ENCODE peak calls at places on chromosomes 13 and 19, in seven cellular contexts. E, J, V, O, Y, C and R are unnamed samples.

GRCh38 chr13:22012676-22013075 is 341.8 kb downstream of the FGF9 start:
- DNase-seq in Y (no peak), E (no peak), C (no peak), V (no peak), O (no peak), J (no peak), R (no peak)

GRCh38 chr19:43662487-43662886 is 7.5 kb downstream of the PLAUR start:
- DNase-seq in E (no peak), Y (peak; percentile 41), V (no peak), O (peak; percentile 36), C (no peak), J (peak; percentile 38), R (peak; percentile 39)

GRCh38 chr13:29428310-29428991 is 167.0 kb downstream of the SLC7A1 start:
- DNase-seq in E (peak; percentile 6), C (no peak), J (no peak), O (peak; percentile 68), Y (no peak), V (peak; percentile 25), R (no peak)

GRCh38 chr13:33927315-33927714 is 109.4 kb downstream of the RFC3 start:
- DNase-seq in J (no peak), Y (no peak), E (no peak), C (no peak), O (no peak), V (no peak), R (no peak)

GRCh38 chr19:48858984-48859710 is 9.3 kb downstream of the PLEKHA4 start:
- DNase-seq in O (no peak), J (peak; percentile 95), Y (no peak), E (no peak), C (no peak), V (no peak), R (peak; percentile 76)

GRCh38 chr13:39336964-39337363 is 266.0 kb downstream of the LHFPL6 start:
- DNase-seq in O (no peak), C (no peak), J (no peak), E (no peak), V (no peak), Y (no peak), R (no peak)

GRCh38 chr13:27183561-27184147 is 12.0 kb upstream of the USP12 start:
- DNase-seq in C (no peak), E (no peak), V (no peak), O (no peak), Y (no peak), J (no peak), R (no peak)

GRCh38 chr13:109785141-109785891 is 1.1 kb downstream of the IRS2 start:
- DNase-seq in J (no peak), C (no peak), E (no peak), Y (no peak), O (peak; percentile 47), V (no peak), R (no peak)

GRCh38 chr13:42363941-42364612 is 92.1 kb downstream of the AKAP11 start:
- DNase-seq in V (no peak), C (no peak), E (no peak), O (no peak), Y (no peak), J (no peak), R (no peak)

GRCh38 chr13:46085737-46086136 is 19.1 kb downstream of the CPB2 start:
- DNase-seq in J (no peak), V (no peak), E (no peak), C (no peak), O (no peak), Y (no peak), R (no peak)

GRCh38 chr13:30567072-30567471 is 50.6 kb upstream of the USPL1 start:
- DNase-seq in Y (no peak), J (no peak), O (no peak), E (no peak), V (no peak), C (no peak), R (no peak)

DNA sequence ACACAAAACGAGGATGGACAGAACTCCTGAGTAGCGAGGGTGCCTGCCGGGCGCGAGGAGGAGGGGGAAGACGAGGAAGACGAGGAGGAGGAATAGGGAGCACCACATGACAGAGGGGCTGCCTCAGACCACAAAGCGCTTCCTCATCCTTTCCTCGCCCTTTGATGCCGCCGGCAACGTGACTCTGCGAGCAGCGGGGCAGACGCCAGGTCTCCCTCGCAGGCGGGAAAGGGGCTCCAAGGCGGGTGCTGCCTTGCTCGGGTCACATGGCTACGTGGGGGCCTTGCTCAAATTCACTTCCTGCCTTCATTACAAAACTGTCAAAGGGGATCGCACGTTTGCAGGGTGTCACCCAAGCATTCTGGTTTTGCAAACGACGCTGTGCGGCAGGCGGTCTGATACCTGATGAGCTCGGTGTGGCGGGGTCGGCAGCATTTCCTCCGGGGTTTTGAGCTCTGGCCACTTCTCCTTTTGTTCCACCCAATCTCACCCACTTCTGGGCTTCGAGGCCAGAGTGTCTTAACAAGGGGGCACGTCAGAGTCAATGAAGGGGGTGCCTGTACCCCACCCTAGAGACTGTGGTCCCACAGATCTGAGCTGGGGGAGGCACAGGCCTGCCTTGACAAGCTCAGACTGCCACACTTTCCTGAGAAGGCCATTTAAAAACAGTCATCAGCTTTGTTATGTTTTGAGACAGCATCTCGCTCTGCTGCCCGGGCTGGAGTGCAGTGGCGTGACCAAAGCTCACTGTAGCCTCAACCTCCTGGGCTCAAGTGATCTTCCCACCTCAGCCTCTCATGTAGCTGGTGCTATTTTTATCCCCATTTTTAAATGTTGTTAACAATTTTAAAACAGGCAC is 14.9 kb downstream of the MAP2K2 start:
- DNase-seq in E (no peak), O (no peak), J (no peak), V (no peak), Y (no peak), C (peak; percentile 79), R (no peak)
- TF ChIP-seq JUND in E (no peak), O (no peak), J (no peak), V (no peak), Y (no peak), C (no peak), R (no peak)

DNA sequence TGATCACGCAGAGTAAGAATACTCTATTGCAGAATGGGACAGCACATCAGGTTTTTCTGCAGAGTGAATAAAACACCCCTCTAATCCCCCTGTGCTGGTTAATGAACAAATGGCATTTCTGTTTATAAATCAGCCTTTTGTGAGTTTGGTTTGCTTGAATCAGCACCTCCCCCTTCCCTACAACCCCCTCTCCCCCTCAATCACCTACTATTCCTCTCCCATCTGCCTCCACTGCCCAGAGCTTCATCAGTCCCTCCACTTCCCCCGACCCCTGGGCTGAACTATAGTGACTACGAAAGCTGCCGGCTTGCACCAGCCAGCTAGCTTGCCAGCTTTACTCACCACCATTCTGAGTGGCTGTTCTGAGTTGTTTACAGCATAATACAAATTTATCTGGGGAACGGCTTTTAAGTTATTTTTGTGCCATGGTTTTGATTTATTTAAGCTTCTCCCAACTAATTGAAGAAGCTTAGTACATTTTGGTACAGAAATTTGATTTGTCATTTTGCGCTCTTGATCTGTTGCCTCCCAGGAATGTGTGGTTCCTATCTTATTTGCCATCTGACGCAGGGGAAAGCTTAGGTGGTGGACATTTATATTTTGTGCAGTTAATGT is 41.8 kb upstream of the WDFY2 start:
- DNase-seq in Y (no peak), C (no peak), E (no peak), O (peak; percentile 27), J (no peak), V (no peak), R (no peak)
- TF ChIP-seq JUND in Y (no peak), C (no peak), E (no peak), O (no peak), J (no peak), V (no peak), R (no peak)

GRCh38 chr19:2166741-2167738 is 3.3 kb downstream of the DOT1L start:
- DNase-seq in E (no peak), C (no peak), J (no peak), V (no peak), O (peak; percentile 89), Y (peak; percentile 79), R (no peak)
- TF ChIP-seq JUND in E (no peak), C (no peak), J (no peak), V (no peak), O (no peak), Y (peak; percentile 31), R (no peak)

GRCh38 chr19:2148482-2149135 is 2.8 kb downstream of the AP3D1 start:
- DNase-seq in E (no peak), V (no peak), O (peak; percentile 16), J (no peak), C (no peak), Y (no peak), R (no peak)

GRCh38 chr19:2154587-2155075 is 3.3 kb upstream of the AP3D1 start:
- DNase-seq in J (no peak), O (no peak), C (no peak), V (no peak), E (no peak), Y (no peak), R (peak; percentile 99)

GRCh38 chr19:2151339-2152229 is at the start of gene AP3D1:
- DNase-seq in O (peak; percentile 100), C (peak; percentile 98), Y (peak; percentile 98), V (peak; percentile 100), J (peak; percentile 99), E (peak; percentile 99), R (peak; percentile 99)

GRCh38 chr19:2149980-2150793 is 1.2 kb downstream of the AP3D1 start:
- DNase-seq in O (peak; percentile 44), Y (no peak), J (peak; percentile 38), V (no peak), E (no peak), C (no peak), R (peak; percentile 37)

GRCh38 chr19:2150794-2151338 is 500 bp downstream of the AP3D1 start:
- DNase-seq in Y (no peak), J (no peak), V (no peak), C (no peak), O (no peak), E (no peak), R (no peak)
- TF ChIP-seq JUND in Y (no peak), J (no peak), V (no peak), C (no peak), O (no peak), E (no peak), R (no peak)

DNA sequence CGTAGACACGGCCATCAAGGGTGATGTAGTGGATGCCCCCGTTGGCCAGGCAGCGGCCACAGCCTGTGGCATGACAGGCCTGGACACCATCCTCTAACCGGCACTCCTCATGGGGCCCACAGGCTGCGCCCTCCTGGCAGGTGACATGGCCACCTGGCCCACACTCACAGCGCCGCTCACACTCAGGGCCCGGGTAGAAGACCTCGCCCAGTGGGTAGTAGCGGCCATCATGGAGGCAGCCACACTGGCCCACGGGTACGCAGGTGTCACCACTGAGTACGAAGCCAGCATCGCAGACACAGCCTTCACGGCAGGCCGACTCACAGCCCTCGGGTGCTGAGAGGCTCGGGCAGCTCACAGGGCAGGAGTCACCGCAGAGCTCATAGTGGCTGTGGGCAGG is 27.2 kb upstream of the FBL start:
- DNase-seq in V (no peak), E (no peak), O (no peak), J (no peak), Y (no peak), C (no peak), R (no peak)
- TF ChIP-seq JUND in V (no peak), E (no peak), O (no peak), J (no peak), Y (no peak), C (no peak), R (no peak)